ENCODE peak calls at places on chromosomes 4 and X, in five cellular contexts. M is adrenal gland, B is heart left ventricle, Y is uterus, V is IMR-90. K is an unnamed sample.

GRCh38 chrX:65723706-65724105 is 56.3 kb downstream of the MSN start:
- DNase-seq in M (no peak), B (no peak), Y (no peak), V (peak), K (no peak)

GRCh38 chr4:35105486-35105885 is 1138.8 kb downstream of the ARAP2 start:
- DNase-seq in M (no peak), B (no peak), Y (no peak), V (no peak), K (no peak)

GRCh38 chr4:33625762-33626161 is 2618.6 kb downstream of the ARAP2 start:
- DNase-seq in M (no peak), B (no peak), Y (no peak), V (no peak), K (no peak)

GRCh38 chr4:16140520-16141249 is 56.9 kb upstream of the PROM1 start:
- DNase-seq in M (no peak), B (no peak), Y (no peak), V (peak), K (no peak)

GRCh38 chrX:153565996-153566580 is 32.9 kb downstream of the CCNQ start:
- DNase-seq in M (peak), B (no peak), Y (no peak), V (no peak), K (no peak)

GRCh38 chr4:8920969-8921368 is 49.3 kb upstream of the HMX1 start:
- DNase-seq in M (no peak), B (no peak), Y (no peak), V (no peak), K (no peak)

GRCh38 chrX:20668550-20668949 is 401.8 kb upstream of the RPS6KA3 start:
- DNase-seq in M (no peak), B (no peak), Y (no peak), V (no peak), K (no peak)

GRCh38 chrX:17632942-17633341 is 104.4 kb upstream of the SCML1 start:
- DNase-seq in M (no peak), B (no peak), Y (no peak), V (peak), K (no peak)

GRCh38 chrX:38426785-38427184 is 74.4 kb downstream of the OTC start:
- DNase-seq in M (peak), B (no peak), Y (no peak), V (no peak), K (peak)

GRCh38 chrX:66622209-66622608 is 16.7 kb downstream of the EDA2R start:
- DNase-seq in M (no peak), B (no peak), Y (no peak), V (peak), K (no peak)

GRCh38 chrX:15874672-15875071 is 20.1 kb upstream of the AP1S2 start:
- DNase-seq in M (no peak), B (no peak), Y (no peak), V (no peak), K (no peak)

GRCh38 chr4:16253127-16253960 is 27.1 kb upstream of the TAPT1 start:
- DNase-seq in M (peak), B (no peak), Y (no peak), V (peak), K (no peak)

DNA sequence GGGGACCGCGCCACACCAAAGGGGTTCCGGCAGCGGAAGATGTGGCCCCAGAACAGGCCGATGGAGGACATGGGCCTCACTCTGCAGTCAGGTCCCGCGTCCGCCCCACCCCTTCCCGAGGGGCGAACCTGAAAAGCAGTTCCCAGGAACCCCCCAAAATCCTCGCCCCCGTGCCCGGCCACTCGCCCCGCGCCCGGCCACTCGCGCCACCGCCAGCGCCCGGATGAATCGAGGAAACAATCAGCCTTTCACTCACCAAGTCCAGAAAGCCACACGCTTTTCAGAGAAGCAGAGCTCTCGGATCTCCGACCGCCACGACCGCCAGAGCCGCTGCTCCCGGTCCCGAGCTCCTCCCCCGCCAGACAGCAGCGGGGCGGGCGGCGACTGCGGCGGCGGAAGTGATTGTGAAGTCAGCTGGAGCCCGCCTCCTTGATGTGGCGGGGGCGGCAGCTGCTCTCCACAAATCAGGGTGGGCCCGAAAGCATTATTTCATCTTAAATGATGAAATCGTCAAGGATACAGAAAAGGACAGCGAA is at the start of gene PJA1:
- DNase-seq in M (peak), B (peak), Y (peak), V (peak), K (peak)
- TF ChIP-seq POLR2A in M (peak), B (peak), Y (peak), V (peak), K (no peak)

DNA sequence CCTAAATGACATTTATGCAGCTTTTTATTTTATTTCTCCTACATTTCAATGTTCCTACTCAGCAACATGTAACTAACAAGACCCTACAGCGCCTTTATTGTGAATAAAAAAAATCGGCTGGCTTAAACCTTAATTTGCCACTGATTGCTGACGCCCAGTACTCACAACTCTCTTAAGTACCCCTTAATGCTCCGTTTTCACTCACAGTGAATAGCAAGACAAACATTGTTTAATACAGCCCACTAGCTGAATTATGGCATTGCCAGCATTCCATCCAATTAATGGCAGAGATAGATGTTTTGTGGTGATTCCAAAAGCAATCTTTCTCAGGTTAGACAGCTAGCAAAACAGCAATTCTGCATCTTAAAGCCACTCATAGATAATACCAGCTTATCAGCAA is 61.1 kb downstream of the PPARGC1A start:
- DNase-seq in M (no peak), B (no peak), Y (no peak), V (no peak), K (no peak)
- TF ChIP-seq POLR2A in M (no peak), B (no peak), Y (no peak), V (no peak), K (no peak)

GRCh38 chr4:86934772-86935498 is at the start of gene AFF1:
- DNase-seq in M (peak), B (peak), Y (peak), V (peak), K (peak)
- TF ChIP-seq POLR2A in M (peak), B (peak), Y (peak), V (peak), K (peak)

GRCh38 chrX:53544936-53545335 is 110.8 kb upstream of the HSD17B10 start:
- DNase-seq in M (no peak), B (no peak), Y (no peak), V (no peak), K (no peak)

GRCh38 chrX:53550756-53551463 is 116.7 kb upstream of the HSD17B10 start:
- DNase-seq in M (no peak), B (no peak), Y (no peak), V (no peak), K (no peak)

GRCh38 chrX:53547668-53548067 is 113.5 kb upstream of the HSD17B10 start:
- DNase-seq in M (no peak), B (no peak), Y (no peak), V (no peak), K (no peak)
- TF ChIP-seq POLR2A in M (no peak), B (no peak), Y (no peak), V (no peak), K (no peak)

K was measured in erythroblast.